ENCODE peak calls at places on chromosomes 11 and 22, in seven cellular contexts. One of them, this sample, is unnamed. For H3K36me3, the result is how much of the 10 kb centered on the place peaks cover.

GRCh38 chr22:18060646-18061620 is 16.9 kb upstream of the PEX26 start:
- DNase-seq in lower lobe of right lung: no peak
- DNase-seq in cardiac muscle cell: no peak
- DNase-seq in CD8-positive, alpha-beta T cell: no peak
- DNase-seq in sigmoid colon: no peak
- DNase-seq in thoracic aorta: no peak
- DNase-seq in brain microvascular endothelial cell: peak
- DNase-seq in this sample: no peak

GRCh38 chr11:8309862-8310261 is 46.2 kb upstream of the LMO1 start:
- DNase-seq in lower lobe of right lung: no peak
- DNase-seq in cardiac muscle cell: peak
- DNase-seq in CD8-positive, alpha-beta T cell: no peak
- DNase-seq in sigmoid colon: peak
- DNase-seq in thoracic aorta: no peak
- DNase-seq in brain microvascular endothelial cell: no peak
- DNase-seq in this sample: no peak

GRCh38 chr11:117314840-117315239 is 1.2 kb downstream of the BACE1 start:
- DNase-seq in lower lobe of right lung: no peak
- DNase-seq in cardiac muscle cell: no peak
- DNase-seq in CD8-positive, alpha-beta T cell: no peak
- DNase-seq in sigmoid colon: peak
- DNase-seq in thoracic aorta: no peak
- DNase-seq in brain microvascular endothelial cell: no peak
- DNase-seq in this sample: no peak

GRCh38 chr11:7974668-7975067 is 9.4 kb upstream of the NLRP10 start:
- DNase-seq in lower lobe of right lung: no peak
- DNase-seq in cardiac muscle cell: no peak
- DNase-seq in CD8-positive, alpha-beta T cell: no peak
- DNase-seq in sigmoid colon: no peak
- DNase-seq in thoracic aorta: no peak
- DNase-seq in brain microvascular endothelial cell: no peak
- DNase-seq in this sample: no peak

GRCh38 chr11:67022961-67023956 is at the start of gene SYT12:
- DNase-seq in lower lobe of right lung: no peak
- DNase-seq in cardiac muscle cell: peak
- DNase-seq in CD8-positive, alpha-beta T cell: no peak
- DNase-seq in sigmoid colon: no peak
- DNase-seq in thoracic aorta: no peak
- DNase-seq in brain microvascular endothelial cell: no peak
- DNase-seq in this sample: no peak

GRCh38 chr11:76801736-76802135 is 18.6 kb downstream of the TSKU start:
- DNase-seq in lower lobe of right lung: no peak
- DNase-seq in cardiac muscle cell: no peak
- DNase-seq in CD8-positive, alpha-beta T cell: no peak
- DNase-seq in sigmoid colon: no peak
- DNase-seq in thoracic aorta: no peak
- DNase-seq in brain microvascular endothelial cell: no peak
- DNase-seq in this sample: no peak

GRCh38 chr11:108912587-108912986 is 247.7 kb downstream of the DDX10 start:
- DNase-seq in lower lobe of right lung: no peak
- DNase-seq in cardiac muscle cell: no peak
- DNase-seq in CD8-positive, alpha-beta T cell: no peak
- DNase-seq in sigmoid colon: no peak
- DNase-seq in thoracic aorta: no peak
- DNase-seq in brain microvascular endothelial cell: peak
- DNase-seq in this sample: no peak

GRCh38 chr11:115119136-115119535 is 385.1 kb downstream of the CADM1 start:
- DNase-seq in lower lobe of right lung: no peak
- DNase-seq in cardiac muscle cell: no peak
- DNase-seq in CD8-positive, alpha-beta T cell: no peak
- DNase-seq in sigmoid colon: no peak
- DNase-seq in thoracic aorta: no peak
- DNase-seq in brain microvascular endothelial cell: no peak
- DNase-seq in this sample: no peak

GRCh38 chr11:114089748-114090147 is 30.2 kb downstream of the ZBTB16 start:
- DNase-seq in lower lobe of right lung: no peak
- DNase-seq in cardiac muscle cell: no peak
- DNase-seq in CD8-positive, alpha-beta T cell: no peak
- DNase-seq in sigmoid colon: peak
- DNase-seq in thoracic aorta: no peak
- DNase-seq in brain microvascular endothelial cell: no peak
- DNase-seq in this sample: no peak

GRCh38 chr11:10478574-10479550 is 23.8 kb downstream of the AMPD3 start:
- DNase-seq in lower lobe of right lung: no peak
- DNase-seq in cardiac muscle cell: no peak
- DNase-seq in CD8-positive, alpha-beta T cell: no peak
- DNase-seq in sigmoid colon: no peak
- DNase-seq in thoracic aorta: no peak
- DNase-seq in brain microvascular endothelial cell: no peak
- DNase-seq in this sample: no peak

GRCh38 chr11:69630009-69630870 is 10.7 kb upstream of the CCND1 start:
- DNase-seq in lower lobe of right lung: no peak
- DNase-seq in cardiac muscle cell: no peak
- DNase-seq in CD8-positive, alpha-beta T cell: no peak
- DNase-seq in sigmoid colon: no peak
- DNase-seq in thoracic aorta: no peak
- DNase-seq in brain microvascular endothelial cell: peak
- DNase-seq in this sample: no peak

GRCh38 chr11:58575377-58576020 is at the start of gene LPXN:
- DNase-seq in lower lobe of right lung: no peak
- DNase-seq in cardiac muscle cell: no peak
- DNase-seq in CD8-positive, alpha-beta T cell: peak
- DNase-seq in sigmoid colon: no peak
- DNase-seq in thoracic aorta: no peak
- DNase-seq in brain microvascular endothelial cell: peak
- DNase-seq in this sample: peak

GRCh38 chr11:107713009-107713408 is 1.2 kb upstream of the SLN start:
- DNase-seq in lower lobe of right lung: no peak
- DNase-seq in cardiac muscle cell: no peak
- DNase-seq in CD8-positive, alpha-beta T cell: no peak
- DNase-seq in sigmoid colon: no peak
- DNase-seq in thoracic aorta: no peak
- DNase-seq in brain microvascular endothelial cell: no peak
- DNase-seq in this sample: no peak

GRCh38 chr11:100932474-100933100 is 197.0 kb downstream of the PGR start:
- DNase-seq in lower lobe of right lung: no peak
- DNase-seq in cardiac muscle cell: no peak
- DNase-seq in CD8-positive, alpha-beta T cell: no peak
- DNase-seq in sigmoid colon: no peak
- DNase-seq in thoracic aorta: no peak
- DNase-seq in brain microvascular endothelial cell: no peak
- DNase-seq in this sample: no peak

GRCh38 chr22:38180841-38181452 is 683 bp downstream of the PLA2G6 start:
- DNase-seq in lower lobe of right lung: peak
- DNase-seq in cardiac muscle cell: no peak
- DNase-seq in CD8-positive, alpha-beta T cell: no peak
- DNase-seq in sigmoid colon: no peak
- DNase-seq in thoracic aorta: no peak
- DNase-seq in brain microvascular endothelial cell: no peak
- DNase-seq in this sample: peak

GRCh38 chr11:99988105-99988907 is 698.8 kb upstream of the ARHGAP42 start:
- DNase-seq in lower lobe of right lung: no peak
- DNase-seq in cardiac muscle cell: no peak
- DNase-seq in CD8-positive, alpha-beta T cell: no peak
- DNase-seq in sigmoid colon: no peak
- DNase-seq in thoracic aorta: no peak
- DNase-seq in brain microvascular endothelial cell: peak
- DNase-seq in this sample: no peak

GRCh38 chr22:27903805-27904473 is 15.1 kb downstream of the PITPNB start:
- DNase-seq in lower lobe of right lung: no peak
- DNase-seq in cardiac muscle cell: no peak
- DNase-seq in CD8-positive, alpha-beta T cell: no peak
- DNase-seq in sigmoid colon: no peak
- DNase-seq in thoracic aorta: no peak
- DNase-seq in brain microvascular endothelial cell: no peak
- DNase-seq in this sample: peak

GRCh38 chr11:133413726-133414125 is 118.6 kb downstream of the OPCML start:
- DNase-seq in lower lobe of right lung: no peak
- DNase-seq in cardiac muscle cell: no peak
- DNase-seq in CD8-positive, alpha-beta T cell: no peak
- DNase-seq in sigmoid colon: no peak
- DNase-seq in thoracic aorta: no peak
- DNase-seq in brain microvascular endothelial cell: no peak
- DNase-seq in this sample: no peak

GRCh38 chr11:75946531-75947530 is 131.8 kb downstream of the UVRAG start:
- DNase-seq in lower lobe of right lung: no peak
- DNase-seq in cardiac muscle cell: no peak
- DNase-seq in CD8-positive, alpha-beta T cell: no peak
- DNase-seq in sigmoid colon: peak
- DNase-seq in thoracic aorta: no peak
- DNase-seq in brain microvascular endothelial cell: peak
- DNase-seq in this sample: no peak

GRCh38 chr11:1694064-1694845 is 2.7 kb upstream of the KRTAP5-6 start:
- DNase-seq in lower lobe of right lung: peak
- DNase-seq in cardiac muscle cell: peak
- DNase-seq in CD8-positive, alpha-beta T cell: peak
- DNase-seq in sigmoid colon: peak
- DNase-seq in thoracic aorta: peak
- DNase-seq in brain microvascular endothelial cell: peak
- DNase-seq in this sample: peak

GRCh38 chr11:129374993-129375721 is 491 bp upstream of the BARX2 start:
- DNase-seq in lower lobe of right lung: peak
- DNase-seq in cardiac muscle cell: peak
- DNase-seq in CD8-positive, alpha-beta T cell: no peak
- DNase-seq in sigmoid colon: no peak
- DNase-seq in thoracic aorta: no peak
- DNase-seq in brain microvascular endothelial cell: no peak
- DNase-seq in this sample: peak

GRCh38 chr11:128888034-128888985 is 2.8 kb upstream of the KCNJ5 start:
- DNase-seq in lower lobe of right lung: no peak
- DNase-seq in cardiac muscle cell: no peak
- DNase-seq in CD8-positive, alpha-beta T cell: no peak
- DNase-seq in sigmoid colon: no peak
- DNase-seq in thoracic aorta: no peak
- DNase-seq in brain microvascular endothelial cell: no peak
- DNase-seq in this sample: no peak

GRCh38 chr11:130163346-130164220 is 4.0 kb downstream of the ST14 start:
- DNase-seq in lower lobe of right lung: peak
- DNase-seq in cardiac muscle cell: no peak
- DNase-seq in CD8-positive, alpha-beta T cell: no peak
- DNase-seq in sigmoid colon: no peak
- DNase-seq in thoracic aorta: no peak
- DNase-seq in brain microvascular endothelial cell: no peak
- DNase-seq in this sample: no peak

GRCh38 chr11:18802381-18803257 is 11.0 kb upstream of the PTPN5 start:
- DNase-seq in lower lobe of right lung: no peak
- DNase-seq in cardiac muscle cell: peak
- DNase-seq in CD8-positive, alpha-beta T cell: no peak
- DNase-seq in sigmoid colon: no peak
- DNase-seq in thoracic aorta: no peak
- DNase-seq in brain microvascular endothelial cell: peak
- DNase-seq in this sample: no peak

GRCh38 chr11:71129624-71130023 is 122.8 kb downstream of the SHANK2 start:
- DNase-seq in lower lobe of right lung: no peak
- DNase-seq in cardiac muscle cell: no peak
- DNase-seq in CD8-positive, alpha-beta T cell: no peak
- DNase-seq in sigmoid colon: no peak
- DNase-seq in thoracic aorta: no peak
- DNase-seq in brain microvascular endothelial cell: no peak
- DNase-seq in this sample: no peak

GRCh38 chr11:61956191-61957027 is 6.3 kb downstream of the BEST1 start:
- DNase-seq in lower lobe of right lung: no peak
- DNase-seq in cardiac muscle cell: no peak
- DNase-seq in CD8-positive, alpha-beta T cell: no peak
- DNase-seq in sigmoid colon: peak
- DNase-seq in thoracic aorta: no peak
- DNase-seq in brain microvascular endothelial cell: no peak
- DNase-seq in this sample: no peak
- H3K4me3 ChIP-seq in lower lobe of right lung: peak
- H3K4me3 ChIP-seq in cardiac muscle cell: no peak
- H3K4me3 ChIP-seq in CD8-positive, alpha-beta T cell: no peak
- H3K4me3 ChIP-seq in sigmoid colon: peak
- H3K4me3 ChIP-seq in thoracic aorta: peak
- H3K4me3 ChIP-seq in brain microvascular endothelial cell: no peak
- H3K4me3 ChIP-seq in this sample: no peak

DNA sequence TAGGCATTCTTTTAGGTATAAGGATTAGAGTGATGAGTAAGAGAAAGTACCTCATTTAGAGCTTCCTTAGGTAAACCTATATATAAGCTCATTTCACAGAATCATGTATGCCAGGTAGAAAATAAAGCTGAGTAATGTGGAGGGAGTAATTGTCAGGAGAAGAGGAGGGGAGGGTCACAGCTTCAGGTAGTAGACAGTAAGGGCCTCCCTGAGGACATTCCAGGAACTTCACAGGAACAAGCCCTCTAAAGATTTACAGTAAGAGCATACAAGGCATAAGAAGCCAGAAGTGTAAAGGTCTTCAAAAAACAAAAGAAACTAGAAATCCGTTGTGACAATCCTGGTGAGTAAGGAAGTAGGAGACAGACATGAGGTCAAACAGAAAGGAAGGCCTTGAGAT is 57.6 kb downstream of the USP47 start:
- DNase-seq in lower lobe of right lung: no peak
- DNase-seq in cardiac muscle cell: no peak
- DNase-seq in CD8-positive, alpha-beta T cell: no peak
- DNase-seq in sigmoid colon: no peak
- DNase-seq in thoracic aorta: no peak
- DNase-seq in brain microvascular endothelial cell: no peak
- DNase-seq in this sample: no peak
- TF ChIP-seq CTCF in lower lobe of right lung: peak
- TF ChIP-seq CTCF in cardiac muscle cell: no peak
- TF ChIP-seq CTCF in CD8-positive, alpha-beta T cell: no peak
- TF ChIP-seq CTCF in sigmoid colon: no peak
- TF ChIP-seq CTCF in thoracic aorta: no peak
- TF ChIP-seq CTCF in brain microvascular endothelial cell: no peak
- TF ChIP-seq CTCF in this sample: no peak

GRCh38 chr11:61302550-61302949 is 7.4 kb upstream of the VWCE start:
- DNase-seq in lower lobe of right lung: no peak
- DNase-seq in cardiac muscle cell: no peak
- DNase-seq in CD8-positive, alpha-beta T cell: no peak
- DNase-seq in sigmoid colon: no peak
- DNase-seq in thoracic aorta: no peak
- DNase-seq in brain microvascular endothelial cell: no peak
- DNase-seq in this sample: no peak
- H3K36me3 ChIP-seq in lower lobe of right lung: half or more
- H3K36me3 ChIP-seq in cardiac muscle cell: half or more
- H3K36me3 ChIP-seq in CD8-positive, alpha-beta T cell: under half
- H3K36me3 ChIP-seq in sigmoid colon: half or more
- H3K36me3 ChIP-seq in thoracic aorta: half or more
- H3K36me3 ChIP-seq in brain microvascular endothelial cell: half or more
- H3K36me3 ChIP-seq in this sample: under half

GRCh38 chr22:19423906-19424500 is 7.5 kb downstream of the HIRA start:
- DNase-seq in lower lobe of right lung: no peak
- DNase-seq in cardiac muscle cell: no peak
- DNase-seq in CD8-positive, alpha-beta T cell: no peak
- DNase-seq in sigmoid colon: no peak
- DNase-seq in thoracic aorta: no peak
- DNase-seq in brain microvascular endothelial cell: no peak
- DNase-seq in this sample: no peak

GRCh38 chr22:19422440-19423301 is 8.9 kb downstream of the HIRA start:
- DNase-seq in lower lobe of right lung: no peak
- DNase-seq in cardiac muscle cell: no peak
- DNase-seq in CD8-positive, alpha-beta T cell: no peak
- DNase-seq in sigmoid colon: no peak
- DNase-seq in thoracic aorta: no peak
- DNase-seq in brain microvascular endothelial cell: no peak
- DNase-seq in this sample: no peak

GRCh38 chr22:19419464-19420178 is 11.9 kb downstream of the HIRA start:
- DNase-seq in lower lobe of right lung: no peak
- DNase-seq in cardiac muscle cell: peak
- DNase-seq in CD8-positive, alpha-beta T cell: peak
- DNase-seq in sigmoid colon: no peak
- DNase-seq in thoracic aorta: no peak
- DNase-seq in brain microvascular endothelial cell: no peak
- DNase-seq in this sample: peak

GRCh38 chr22:19419086-19419463 is 12.5 kb downstream of the HIRA start:
- DNase-seq in lower lobe of right lung: peak
- DNase-seq in cardiac muscle cell: no peak
- DNase-seq in CD8-positive, alpha-beta T cell: no peak
- DNase-seq in sigmoid colon: no peak
- DNase-seq in thoracic aorta: no peak
- DNase-seq in brain microvascular endothelial cell: no peak
- DNase-seq in this sample: no peak

GRCh38 chr22:19420321-19420720 is 11.2 kb downstream of the HIRA start:
- DNase-seq in lower lobe of right lung: no peak
- DNase-seq in cardiac muscle cell: no peak
- DNase-seq in CD8-positive, alpha-beta T cell: no peak
- DNase-seq in sigmoid colon: no peak
- DNase-seq in thoracic aorta: no peak
- DNase-seq in brain microvascular endothelial cell: no peak
- DNase-seq in this sample: no peak
- H3K4me3 ChIP-seq in lower lobe of right lung: no peak
- H3K4me3 ChIP-seq in cardiac muscle cell: no peak
- H3K4me3 ChIP-seq in CD8-positive, alpha-beta T cell: no peak
- H3K4me3 ChIP-seq in sigmoid colon: no peak
- H3K4me3 ChIP-seq in thoracic aorta: no peak
- H3K4me3 ChIP-seq in brain microvascular endothelial cell: no peak
- H3K4me3 ChIP-seq in this sample: no peak

This sample was measured in GM06990.